ENCODE peak calls at places on chromosomes 3 and 15, in seven cellular contexts. M is lower lobe of right lung, B is right atrium auricular region, K is mammary epithelial cell, E is body of pancreas, F is mucosa of descending colon, P is brain microvascular endothelial cell. H is an unnamed sample.

GRCh38 chr15:31004220-31004733 is 12.8 kb upstream of the MTMR10 start:
- DNase-seq in E (peak; percentile 46), P (no peak), F (no peak), K (no peak), B (no peak), M (no peak), H (no peak)

GRCh38 chr3:151283907-151284461 is 5.6 kb upstream of the P2RY14 start:
- DNase-seq in F (no peak), P (peak; percentile 88), B (no peak), M (no peak), K (no peak), E (peak; percentile 37), H (peak; percentile 73)

GRCh38 chr15:99507016-99507731 is 58.6 kb upstream of the MEF2A start:
- DNase-seq in B (peak; percentile 67), F (no peak), K (no peak), E (peak; percentile 44), M (no peak), P (peak; percentile 83), H (no peak)

GRCh38 chr3:192812736-192813383 is 85.5 kb upstream of the FGF12 start:
- DNase-seq in P (peak; percentile 67), B (no peak), F (no peak), M (no peak), K (peak; percentile 30), E (peak; percentile 34), H (peak; percentile 61)

GRCh38 chr15:67063689-67064606 is 1.5 kb upstream of the SMAD3 start:
- DNase-seq in K (no peak), B (no peak), E (peak; percentile 70), F (peak; percentile 82), M (peak; percentile 67), P (no peak), H (peak; percentile 69)

GRCh38 chr3:64398431-64398830 is 173.2 kb upstream of the PRICKLE2 start:
- DNase-seq in K (no peak), P (no peak), F (no peak), B (no peak), M (no peak), E (no peak), H (no peak)

GRCh38 chr3:8529197-8529637 is 27.6 kb downstream of the LMCD1 start:
- DNase-seq in M (no peak), B (no peak), F (no peak), K (no peak), P (peak; percentile 40), E (peak; percentile 58), H (no peak)

GRCh38 chr3:54262541-54262940 is 140.2 kb downstream of the CACNA2D3 start:
- DNase-seq in E (no peak), P (no peak), M (no peak), B (no peak), F (no peak), K (no peak), H (no peak)

GRCh38 chr15:25624504-25625172 is 185.8 kb upstream of the UBE3A start:
- DNase-seq in E (no peak), F (no peak), M (no peak), P (no peak), B (peak; percentile 63), K (no peak), H (no peak)

GRCh38 chr3:33557829-33558228 is 117.6 kb upstream of the UBP1 start:
- DNase-seq in B (no peak), P (no peak), E (no peak), M (no peak), F (no peak), K (no peak), H (no peak)

GRCh38 chr15:98326804-98327203 is 321.5 kb upstream of the IGF1R start:
- DNase-seq in F (no peak), B (no peak), P (no peak), M (no peak), K (no peak), E (no peak), H (no peak)

GRCh38 chr3:126355777-126356372 is 1.3 kb downstream of the KLF15 start:
- DNase-seq in F (peak; percentile 89), K (no peak), M (peak; percentile 96), B (peak; percentile 100), P (peak; percentile 51), E (peak; percentile 99), H (no peak)

GRCh38 chr3:64266065-64266874 is 41.0 kb upstream of the PRICKLE2 start:
- DNase-seq in P (peak; percentile 81), K (peak; percentile 89), F (no peak), E (peak; percentile 33), B (no peak), M (no peak), H (peak; percentile 93)

GRCh38 chr3:31252216-31253185 is 280.2 kb upstream of the STT3B start:
- DNase-seq in P (no peak), B (no peak), E (no peak), K (no peak), F (no peak), M (no peak), H (no peak)

GRCh38 chr15:71239592-71240364 is 124.5 kb downstream of the THSD4 start:
- DNase-seq in B (no peak), P (no peak), E (no peak), K (no peak), M (no peak), F (no peak), H (no peak)

GRCh38 chr3:134354612-134355275 is 19.5 kb downstream of the AMOTL2 start:
- DNase-seq in E (no peak), M (no peak), P (no peak), K (no peak), B (no peak), F (no peak), H (no peak)

GRCh38 chr15:90407871-90408317 is 19.9 kb downstream of the IQGAP1 start:
- DNase-seq in F (no peak), B (no peak), M (no peak), E (no peak), P (peak; percentile 13), K (no peak), H (no peak)

GRCh38 chr15:33211409-33211808 is 16.9 kb upstream of the FMN1 start:
- DNase-seq in B (no peak), E (peak; percentile 34), F (no peak), K (no peak), M (no peak), P (no peak), H (no peak)

GRCh38 chr3:28028554-28028953 is 212.9 kb upstream of the CMC1 start:
- DNase-seq in B (no peak), M (no peak), K (no peak), F (no peak), E (no peak), P (no peak), H (no peak)

GRCh38 chr3:112354642-112355333 is 21.8 kb downstream of the CD200 start:
- DNase-seq in B (no peak), M (no peak), E (no peak), P (no peak), F (no peak), K (no peak), H (no peak)

GRCh38 chr15:39130556-39131379 is 450.1 kb upstream of the THBS1 start:
- DNase-seq in K (no peak), E (no peak), B (no peak), M (no peak), F (no peak), P (no peak), H (no peak)

GRCh38 chr3:148083501-148084267 is 614.0 kb upstream of the AGTR1 start:
- DNase-seq in B (no peak), M (no peak), P (no peak), F (no peak), K (no peak), E (no peak), H (no peak)

GRCh38 chr3:58559586-58559985 is 17.6 kb downstream of the FAM107A start:
- DNase-seq in E (no peak), M (no peak), P (no peak), K (no peak), B (peak; percentile 44), F (no peak), H (no peak)

GRCh38 chr3:114877378-114878118 is 269.5 kb downstream of the ZBTB20 start:
- DNase-seq in E (no peak), F (no peak), K (no peak), B (no peak), M (no peak), P (no peak), H (no peak)

GRCh38 chr3:134448664-134449063 is 37.1 kb downstream of the ANAPC13 start:
- DNase-seq in F (no peak), B (no peak), K (no peak), M (no peak), E (no peak), P (no peak), H (no peak)

GRCh38 chr3:23421811-23422510 is 218.8 kb downstream of the UBE2E2 start:
- DNase-seq in P (no peak), K (peak; percentile 20), E (no peak), F (no peak), M (no peak), B (no peak), H (peak; percentile 46)

GRCh38 chr3:121998588-121999473 is 23.2 kb downstream of the ILDR1 start:
- DNase-seq in E (peak; percentile 15), M (no peak), P (no peak), F (no peak), K (no peak), B (no peak), H (no peak)
- H3K4me3 ChIP-seq in E (no peak overlapping the region), M (no peak overlapping the region), P (no peak overlapping the region), F (no peak overlapping the region), K (no peak overlapping the region), B (no peak overlapping the region), H (no peak overlapping the region)

DNA sequence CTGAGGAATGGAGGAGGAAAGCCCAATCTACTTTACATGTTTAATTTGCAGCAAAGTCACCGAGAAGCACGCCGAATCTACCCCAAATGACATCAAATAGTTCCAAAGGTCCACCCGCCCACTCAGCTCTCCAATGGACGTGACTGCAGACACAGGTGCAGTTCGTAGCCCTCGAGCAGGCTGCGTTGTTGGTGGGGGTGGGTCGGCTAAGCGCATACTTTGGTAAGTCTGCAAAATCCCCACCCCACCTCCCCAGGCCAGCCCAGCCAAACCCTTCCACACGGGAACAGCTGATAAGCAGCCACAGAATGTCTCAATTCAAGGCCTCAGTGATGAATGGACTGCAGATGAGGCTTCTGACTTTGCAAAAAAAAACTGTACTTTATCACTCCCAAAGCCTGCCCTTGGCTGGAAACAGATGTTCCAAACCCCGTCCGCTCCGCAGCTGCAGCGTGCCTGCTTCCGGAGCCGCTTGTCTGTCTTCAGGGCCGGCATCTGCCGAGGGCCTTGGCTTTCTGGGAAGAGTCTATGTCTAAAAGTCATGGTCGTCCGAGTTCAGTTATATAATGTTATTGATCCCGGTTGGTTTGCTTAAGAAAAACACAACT is 38.2 kb downstream of the PCSK6 start:
- DNase-seq in K (no peak), M (no peak), F (no peak), B (no peak), E (peak; percentile 44), P (no peak), H (no peak)
- TF ChIP-seq CTCF in K (no peak), M (no peak), F (no peak), B (no peak), E (no peak), P (no peak), H (no peak)

DNA sequence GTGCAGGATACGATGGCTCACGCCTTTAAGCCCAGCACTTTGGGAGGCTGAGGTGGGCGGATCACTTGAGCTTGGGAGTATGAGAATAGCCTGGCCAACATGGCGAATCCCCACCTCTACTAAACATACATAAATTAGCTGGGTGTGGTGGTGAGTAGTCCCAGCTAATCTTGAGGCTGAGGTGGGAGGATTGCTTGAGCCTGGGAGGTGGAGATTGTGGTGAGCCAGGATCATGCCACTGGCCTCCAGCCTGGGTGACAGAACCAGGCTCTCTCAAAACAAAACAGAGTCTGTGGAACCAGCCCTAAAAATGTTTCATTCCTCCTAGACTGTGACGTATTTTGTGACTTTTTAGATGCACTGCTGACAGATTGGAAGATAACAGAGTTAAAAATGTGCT is 34.3 kb upstream of the RAD51 start:
- DNase-seq in P (no peak), K (no peak), M (no peak), F (no peak), E (no peak), B (no peak), H (no peak)
- H3K36me3 ChIP-seq in P (no peaks in the 10 kb centered on the region), K (peaks cover 4% of the 10 kb centered on the region), M (no peaks in the 10 kb centered on the region), F (no peaks in the 10 kb centered on the region), E (no peaks in the 10 kb centered on the region), B (no peaks in the 10 kb centered on the region), H (no peaks in the 10 kb centered on the region)

GRCh38 chr3:127587876-127588275 is 2.7 kb downstream of the TPRA1 start:
- DNase-seq in P (no peak), E (no peak), K (no peak), M (no peak), B (no peak), F (no peak), H (no peak)
- H3K4me3 ChIP-seq in P (no peak overlapping the region), E (no peak overlapping the region), K (no peak overlapping the region), M (no peak overlapping the region), B (no peak overlapping the region), F (no peak overlapping the region), H (no peak overlapping the region)